ENCODE peak calls at places on chromosome 3, in five cellular contexts. E, L, I, G and X are unnamed samples.

GRCh38 chr3:52238193-52238760 is 681 bp downstream of the TWF2 start:
- DNase-seq in E (no peak), L (no peak), I (no peak), G (no peak), X (no peak)

GRCh38 chr3:147915057-147915456 is 505.9 kb downstream of the ZIC1 start:
- DNase-seq in E (no peak), L (no peak), I (no peak), G (no peak), X (no peak)

GRCh38 chr3:16466822-16467221 is 46.7 kb downstream of the RFTN1 start:
- DNase-seq in E (no peak), L (no peak), I (no peak), G (no peak), X (no peak)

GRCh38 chr3:123716421-123716820 is 131.6 kb upstream of the HACD2 start:
- DNase-seq in E (no peak), L (no peak), I (no peak), G (no peak), X (no peak)

GRCh38 chr3:49013738-49014660 is 4.4 kb downstream of the DALRD3 start:
- DNase-seq in E (peak), L (no peak), I (peak), G (peak), X (peak)

GRCh38 chr3:85303156-85303555 is 344.4 kb downstream of the CADM2 start:
- DNase-seq in E (no peak), L (no peak), I (no peak), G (no peak), X (no peak)

GRCh38 chr3:26613999-26614398 is 8.6 kb upstream of the LRRC3B start:
- DNase-seq in E (no peak), L (no peak), I (no peak), G (no peak), X (no peak)

GRCh38 chr3:12187448-12188327 is 29.0 kb upstream of the TIMP4 start:
- DNase-seq in E (no peak), L (peak), I (no peak), G (peak), X (no peak)

GRCh38 chr3:79383402-79384012 is 384.3 kb downstream of the ROBO1 start:
- DNase-seq in E (no peak), L (no peak), I (no peak), G (no peak), X (no peak)

GRCh38 chr3:10962481-10963036 is 30.0 kb upstream of the SLC6A1 start:
- DNase-seq in E (no peak), L (no peak), I (no peak), G (no peak), X (no peak)

GRCh38 chr3:107240183-107241091 is 136.8 kb upstream of the CCDC54 start:
- DNase-seq in E (peak), L (peak), I (peak), G (peak), X (peak)

GRCh38 chr3:175316799-175317198 is 457.7 kb downstream of the NAALADL2 start:
- DNase-seq in E (no peak), L (no peak), I (no peak), G (no peak), X (no peak)

GRCh38 chr3:10546181-10546624 is 40.8 kb upstream of the ATP2B2 start:
- DNase-seq in E (no peak), L (no peak), I (no peak), G (no peak), X (no peak)

GRCh38 chr3:160673188-160673587 is 3.8 kb upstream of the ARL14 start:
- DNase-seq in E (no peak), L (no peak), I (no peak), G (no peak), X (no peak)

GRCh38 chr3:4582634-4583033 is 89.5 kb downstream of the ITPR1 start:
- DNase-seq in E (no peak), L (no peak), I (no peak), G (no peak), X (no peak)

GRCh38 chr3:184491867-184492615 is 69.5 kb upstream of the EPHB3 start:
- DNase-seq in E (no peak), L (peak), I (no peak), G (peak), X (no peak)

GRCh38 chr3:135229018-135229495 is 434.0 kb downstream of the EPHB1 start:
- DNase-seq in E (no peak), L (peak), I (peak), G (no peak), X (no peak)
- TF ChIP-seq CTCF in E (no peak), L (peak), I (no peak), G (no peak), X (no peak)

GRCh38 chr3:30659270-30660127 is 53.1 kb downstream of the TGFBR2 start:
- DNase-seq in E (no peak), L (no peak), I (no peak), G (no peak), X (no peak)

GRCh38 chr3:30660656-30661055 is 54.3 kb downstream of the TGFBR2 start:
- DNase-seq in E (no peak), L (no peak), I (no peak), G (no peak), X (no peak)

GRCh38 chr3:30658328-30659052 is 52.1 kb downstream of the TGFBR2 start:
- DNase-seq in E (no peak), L (peak), I (no peak), G (no peak), X (no peak)

GRCh38 chr3:30661107-30661873 is 54.9 kb downstream of the TGFBR2 start:
- DNase-seq in E (no peak), L (no peak), I (no peak), G (no peak), X (no peak)

DNA sequence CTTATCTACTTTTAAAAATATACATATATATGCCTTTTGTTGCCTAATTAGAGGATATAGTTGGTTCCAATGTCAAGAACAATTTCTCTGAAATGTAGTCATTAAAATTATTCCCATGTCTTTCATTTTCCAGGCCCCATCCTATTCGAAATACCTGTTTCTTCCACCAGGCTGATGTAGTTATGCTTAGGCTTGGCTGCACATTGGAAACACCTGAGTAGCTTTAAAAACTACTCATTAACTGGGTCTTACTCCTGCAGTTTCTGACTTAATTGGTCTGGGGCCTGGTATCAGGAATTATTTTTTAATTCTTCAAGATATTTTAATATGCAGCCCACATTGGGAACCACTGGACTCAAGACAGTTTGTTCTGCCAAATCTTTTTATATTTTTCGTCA is 53.7 kb downstream of the TGFBR2 start:
- DNase-seq in E (no peak), L (no peak), I (no peak), G (no peak), X (no peak)
- TF ChIP-seq CTCF in E (peak), L (no peak), I (no peak), G (no peak), X (no peak)

GRCh38 chr3:24069045-24069444 is 124.0 kb downstream of the NR1D2 start:
- DNase-seq in E (no peak), L (no peak), I (no peak), G (peak), X (no peak)
- TF ChIP-seq CTCF in E (peak), L (peak), I (no peak), G (peak), X (peak)

GRCh38 chr3:20186600-20187004 is 596 bp upstream of the SGO1 start:
- DNase-seq in E (no peak), L (no peak), I (no peak), G (no peak), X (no peak)

GRCh38 chr3:20185364-20185732 is 658 bp downstream of the SGO1 start:
- DNase-seq in E (no peak), L (no peak), I (no peak), G (no peak), X (no peak)

GRCh38 chr3:20194793-20195460 is 8.9 kb upstream of the SGO1 start:
- DNase-seq in E (no peak), L (no peak), I (no peak), G (no peak), X (no peak)

GRCh38 chr3:20185733-20186599 is at the start of gene SGO1:
- DNase-seq in E (peak), L (peak), I (peak), G (peak), X (peak)

DNA sequence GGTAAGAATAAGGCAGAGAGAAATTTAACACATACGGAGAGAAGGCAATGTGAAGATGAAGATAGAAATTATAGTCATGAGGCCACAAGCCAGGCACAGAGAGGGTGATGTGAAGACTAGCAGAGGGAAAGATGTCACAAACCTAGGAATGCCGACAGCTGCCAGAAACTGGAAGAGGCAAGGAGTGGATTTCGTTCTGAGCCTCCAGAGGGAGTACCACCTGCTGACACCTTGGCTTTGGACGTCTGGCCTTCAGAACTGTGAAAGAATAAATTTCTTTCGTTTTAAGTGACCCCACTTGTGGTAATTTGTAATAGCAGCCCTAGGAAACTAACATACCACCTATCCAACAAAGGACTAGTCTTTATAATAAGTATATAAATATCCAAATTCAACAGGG is 5.0 kb upstream of the SGO1 start:
- DNase-seq in E (no peak), L (no peak), I (peak), G (no peak), X (peak)
- TF ChIP-seq CTCF in E (no peak), L (no peak), I (no peak), G (no peak), X (no peak)

GRCh38 chr3:56800373-56801150 is 1.2 kb downstream of the ARHGEF3 start:
- DNase-seq in E (no peak), L (peak), I (no peak), G (peak), X (no peak)
- TF ChIP-seq CTCF in E (no peak), L (no peak), I (no peak), G (no peak), X (no peak)